ENCODE peak calls at places on chromosomes 3 and 15, in four cellular contexts. One of them, this sample, is unnamed.

GRCh38 chr3:113673593-113673992 is 22.8 kb downstream of the USF3 start:
- DNase-seq in GM12878: no peak
- DNase-seq in HepG2: no peak
- DNase-seq in K562: no peak
- DNase-seq in this sample: no peak

GRCh38 chr3:124372784-124373183 is 357.5 kb upstream of the UMPS start:
- DNase-seq in HepG2: no peak
- DNase-seq in GM12878: no peak
- DNase-seq in K562: no peak
- DNase-seq in this sample: peak

GRCh38 chr3:160127308-160127707 is 97.9 kb upstream of the C3orf80 start:
- DNase-seq in GM12878: no peak
- DNase-seq in HepG2: no peak
- DNase-seq in K562: no peak
- DNase-seq in this sample: no peak

GRCh38 chr3:112130638-112130993 is 2.4 kb downstream of the GCSAM start:
- DNase-seq in GM12878: no peak
- DNase-seq in K562: no peak
- DNase-seq in HepG2: no peak
- DNase-seq in this sample: no peak

GRCh38 chr3:28232659-28233058 is 8.8 kb upstream of the CMC1 start:
- DNase-seq in HepG2: no peak
- DNase-seq in K562: no peak
- DNase-seq in GM12878: no peak
- DNase-seq in this sample: no peak

GRCh38 chr15:89899951-89900567 is 6.3 kb upstream of the AP3S2 start:
- DNase-seq in K562: no peak
- DNase-seq in GM12878: no peak
- DNase-seq in HepG2: no peak
- DNase-seq in this sample: no peak

GRCh38 chr3:120350431-120350941 is 1.3 kb upstream of the LRRC58 start:
- DNase-seq in GM12878: no peak
- DNase-seq in HepG2: peak
- DNase-seq in K562: peak
- DNase-seq in this sample: no peak

GRCh38 chr15:100759116-100759515 is 120.5 kb upstream of the ALDH1A3 start:
- DNase-seq in K562: no peak
- DNase-seq in GM12878: no peak
- DNase-seq in HepG2: no peak
- DNase-seq in this sample: no peak

GRCh38 chr3:177057768-177058167 is 139.5 kb downstream of the TBL1XR1 start:
- DNase-seq in GM12878: peak
- DNase-seq in HepG2: no peak
- DNase-seq in K562: no peak
- DNase-seq in this sample: no peak

GRCh38 chr15:26102988-26103387 is 239.9 kb upstream of the ATP10A start:
- DNase-seq in HepG2: no peak
- DNase-seq in GM12878: no peak
- DNase-seq in K562: peak
- DNase-seq in this sample: no peak

GRCh38 chr15:75844629-75845390 is 1.6 kb downstream of the UBE2Q2 start:
- DNase-seq in K562: no peak
- DNase-seq in HepG2: no peak
- DNase-seq in GM12878: no peak
- DNase-seq in this sample: no peak

GRCh38 chr15:89822951-89823701 is 8.5 kb upstream of the ANPEP start:
- DNase-seq in HepG2: no peak
- DNase-seq in K562: no peak
- DNase-seq in GM12878: no peak
- DNase-seq in this sample: peak

GRCh38 chr3:130644600-130645232 is 101.9 kb downstream of the PIK3R4 start:
- DNase-seq in GM12878: no peak
- DNase-seq in K562: no peak
- DNase-seq in HepG2: no peak
- DNase-seq in this sample: no peak

GRCh38 chr3:176914764-176915163 is 282.5 kb downstream of the TBL1XR1 start:
- DNase-seq in HepG2: no peak
- DNase-seq in K562: no peak
- DNase-seq in GM12878: no peak
- DNase-seq in this sample: no peak

GRCh38 chr15:57769266-57769665 is 62.8 kb downstream of the POLR2M start:
- DNase-seq in K562: peak
- DNase-seq in HepG2: no peak
- DNase-seq in GM12878: no peak
- DNase-seq in this sample: no peak

GRCh38 chr15:27582741-27583400 is 516.2 kb downstream of the OCA2 start:
- DNase-seq in GM12878: no peak
- DNase-seq in K562: no peak
- DNase-seq in HepG2: no peak
- DNase-seq in this sample: no peak

GRCh38 chr15:72288796-72289596 is 16.6 kb upstream of the PARP6 start:
- DNase-seq in GM12878: no peak
- DNase-seq in K562: no peak
- DNase-seq in HepG2: no peak
- DNase-seq in this sample: peak

GRCh38 chr3:157135671-157136396 is 24.1 kb downstream of the CCNL1 start:
- DNase-seq in GM12878: no peak
- DNase-seq in HepG2: peak
- DNase-seq in K562: peak
- DNase-seq in this sample: no peak

GRCh38 chr15:57969355-57969754 is 96.2 kb downstream of the ALDH1A2 start:
- DNase-seq in K562: no peak
- DNase-seq in GM12878: no peak
- DNase-seq in HepG2: no peak
- DNase-seq in this sample: no peak

GRCh38 chr3:47362704-47363103 is 18.1 kb upstream of the PTPN23 start:
- DNase-seq in K562: no peak
- DNase-seq in GM12878: no peak
- DNase-seq in HepG2: no peak
- DNase-seq in this sample: no peak

GRCh38 chr3:116242825-116243224 is 202.5 kb downstream of the LSAMP start:
- DNase-seq in GM12878: no peak
- DNase-seq in K562: no peak
- DNase-seq in HepG2: no peak
- DNase-seq in this sample: no peak

GRCh38 chr3:77254967-77255831 is 215.3 kb downstream of the ROBO2 start:
- DNase-seq in K562: peak
- DNase-seq in GM12878: no peak
- DNase-seq in HepG2: peak
- DNase-seq in this sample: peak

GRCh38 chr3:177835917-177836316 is 638.6 kb upstream of the TBL1XR1 start:
- DNase-seq in GM12878: no peak
- DNase-seq in HepG2: no peak
- DNase-seq in K562: no peak
- DNase-seq in this sample: no peak

GRCh38 chr3:11457126-11457525 is 184.9 kb downstream of the ATG7 start:
- DNase-seq in K562: no peak
- DNase-seq in HepG2: no peak
- DNase-seq in GM12878: no peak
- DNase-seq in this sample: no peak

GRCh38 chr15:26736502-26737248 is 36.2 kb downstream of the GABRB3 start:
- DNase-seq in GM12878: no peak
- DNase-seq in K562: no peak
- DNase-seq in HepG2: no peak
- DNase-seq in this sample: no peak

GRCh38 chr15:94231728-94232086 is 346 bp downstream of the MCTP2 start:
- DNase-seq in HepG2: peak
- DNase-seq in K562: no peak
- DNase-seq in GM12878: no peak
- DNase-seq in this sample: no peak

GRCh38 chr3:30644615-30645014 is 38.2 kb downstream of the TGFBR2 start:
- DNase-seq in HepG2: no peak
- DNase-seq in K562: no peak
- DNase-seq in GM12878: no peak
- DNase-seq in this sample: no peak

GRCh38 chr3:26091096-26091495 is 301.2 kb downstream of the OXSM start:
- DNase-seq in HepG2: no peak
- DNase-seq in GM12878: no peak
- DNase-seq in K562: no peak
- DNase-seq in this sample: no peak

GRCh38 chr3:159971311-159971710 is 17.3 kb upstream of the IL12A start:
- DNase-seq in HepG2: no peak
- DNase-seq in K562: no peak
- DNase-seq in GM12878: no peak
- DNase-seq in this sample: no peak

GRCh38 chr3:111577798-111578685 is 17.1 kb downstream of the ZBED2 start:
- DNase-seq in HepG2: peak
- DNase-seq in GM12878: peak
- DNase-seq in K562: no peak
- DNase-seq in this sample: peak

GRCh38 chr3:190718691-190719090 is 143.8 kb downstream of the GMNC start:
- DNase-seq in GM12878: no peak
- DNase-seq in HepG2: no peak
- DNase-seq in K562: no peak
- DNase-seq in this sample: no peak

GRCh38 chr15:29945943-29946591 is 123.8 kb upstream of the TJP1 start:
- DNase-seq in GM12878: no peak
- DNase-seq in K562: no peak
- DNase-seq in HepG2: no peak
- DNase-seq in this sample: no peak
- TF ChIP-seq EP300 in GM12878: no peak
- TF ChIP-seq EP300 in K562: no peak
- TF ChIP-seq EP300 in HepG2: no peak
- TF ChIP-seq EP300 in this sample: no peak

GRCh38 chr15:77096131-77096530 is 25.2 kb upstream of the TSPAN3 start:
- DNase-seq in GM12878: no peak
- DNase-seq in K562: no peak
- DNase-seq in HepG2: no peak
- DNase-seq in this sample: no peak

GRCh38 chr15:77097921-77098320 is 27.0 kb upstream of the TSPAN3 start:
- DNase-seq in GM12878: no peak
- DNase-seq in HepG2: no peak
- DNase-seq in K562: no peak
- DNase-seq in this sample: peak

GRCh38 chr15:77097317-77097721 is 26.4 kb upstream of the TSPAN3 start:
- DNase-seq in K562: no peak
- DNase-seq in HepG2: no peak
- DNase-seq in GM12878: no peak
- DNase-seq in this sample: peak

GRCh38 chr15:77096541-77096940 is 25.6 kb upstream of the TSPAN3 start:
- DNase-seq in HepG2: no peak
- DNase-seq in GM12878: no peak
- DNase-seq in K562: no peak
- DNase-seq in this sample: no peak

GRCh38 chr15:77094397-77095030 is 23.6 kb upstream of the TSPAN3 start:
- DNase-seq in K562: peak
- DNase-seq in GM12878: no peak
- DNase-seq in HepG2: no peak
- DNase-seq in this sample: no peak
- TF ChIP-seq MXI1 in K562: no peak
- TF ChIP-seq MXI1 in GM12878: no peak
- TF ChIP-seq MXI1 in HepG2: no peak
- TF ChIP-seq MXI1 in this sample: no peak

GRCh38 chr3:39531681-39532080 is 64.2 kb downstream of the MOBP start:
- DNase-seq in HepG2: peak
- DNase-seq in K562: no peak
- DNase-seq in GM12878: no peak
- DNase-seq in this sample: no peak
- TF ChIP-seq SIN3A in HepG2: no peak
- TF ChIP-seq SIN3A in K562: no peak
- TF ChIP-seq SIN3A in GM12878: no peak
- TF ChIP-seq SIN3A in this sample: no peak

GRCh38 chr15:85330941-85331588 is 49.3 kb upstream of the AKAP13 start:
- DNase-seq in GM12878: peak
- DNase-seq in HepG2: peak
- DNase-seq in K562: peak
- DNase-seq in this sample: peak
- TF ChIP-seq EP300 in GM12878: peak
- TF ChIP-seq EP300 in HepG2: no peak
- TF ChIP-seq EP300 in K562: no peak
- TF ChIP-seq EP300 in this sample: no peak

GRCh38 chr3:48881652-48882114 is 17.0 kb downstream of the SLC25A20 start:
- DNase-seq in GM12878: no peak
- DNase-seq in K562: no peak
- DNase-seq in HepG2: no peak
- DNase-seq in this sample: no peak

GRCh38 chr3:48877671-48878070 is 21.0 kb downstream of the SLC25A20 start:
- DNase-seq in GM12878: no peak
- DNase-seq in K562: no peak
- DNase-seq in HepG2: no peak
- DNase-seq in this sample: no peak

GRCh38 chr3:48881006-48881405 is 17.7 kb downstream of the SLC25A20 start:
- DNase-seq in K562: no peak
- DNase-seq in HepG2: no peak
- DNase-seq in GM12878: no peak
- DNase-seq in this sample: no peak

GRCh38 chr3:48879994-48880377 is 18.7 kb downstream of the SLC25A20 start:
- DNase-seq in K562: no peak
- DNase-seq in HepG2: no peak
- DNase-seq in GM12878: no peak
- DNase-seq in this sample: no peak

DNA sequence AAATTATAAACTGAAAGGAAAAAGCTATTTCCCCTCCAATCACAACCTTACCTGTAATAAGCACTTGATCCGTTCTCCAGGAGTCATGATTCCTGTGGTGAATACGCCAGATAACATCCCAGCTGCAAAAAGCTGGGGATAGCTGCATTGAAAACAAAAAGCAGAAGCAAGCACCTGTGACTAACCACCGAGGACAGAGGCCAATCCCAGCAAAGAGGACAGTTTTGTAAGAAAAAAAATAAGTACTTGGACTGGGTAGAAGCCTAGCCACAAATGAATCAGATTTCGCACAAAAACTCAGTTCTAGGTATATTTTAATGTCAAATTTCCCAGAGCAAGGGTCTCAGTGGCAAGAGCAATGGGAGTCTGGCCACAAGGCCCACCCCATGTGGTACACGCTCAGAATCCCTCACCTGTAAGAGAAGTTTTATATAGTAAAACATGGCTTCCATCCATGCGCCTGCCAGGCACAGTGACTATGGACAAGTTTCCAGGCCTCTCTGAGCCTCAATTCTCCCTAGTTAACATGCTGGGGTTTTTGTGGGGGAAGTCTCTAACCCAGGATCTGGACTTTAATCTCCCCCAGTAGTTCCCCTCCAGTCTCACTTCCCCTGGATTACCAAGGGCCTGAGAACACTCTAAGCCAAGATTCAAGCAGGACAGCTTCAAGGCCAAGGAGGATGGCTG is 19.2 kb downstream of the SLC25A20 start:
- DNase-seq in K562: no peak
- DNase-seq in HepG2: no peak
- DNase-seq in GM12878: no peak
- DNase-seq in this sample: no peak
- TF ChIP-seq MXI1 in K562: no peak
- TF ChIP-seq MXI1 in HepG2: no peak
- TF ChIP-seq MXI1 in GM12878: no peak
- TF ChIP-seq MXI1 in this sample: no peak